ENCODE peak calls at places on chromosomes 6 and 20, in five cellular contexts. One of them, this sample, is unnamed.
A peak's percentile ranks its signal among the peaks of the same experiment; 100 is the strongest.

GRCh38 chr20:47843886-47844567 is 58.7 kb upstream of the SULF2 start:
- DNase-seq in IMR-90: no peak
- DNase-seq in H1: no peak
- DNase-seq in neuronal stem cell: no peak
- DNase-seq in trophoblast cell: peak; percentile 54
- DNase-seq in this sample: no peak

GRCh38 chr6:158769696-158770446 is 49.3 kb downstream of the EZR start:
- DNase-seq in H1: no peak
- DNase-seq in IMR-90: no peak
- DNase-seq in trophoblast cell: no peak
- DNase-seq in neuronal stem cell: no peak
- DNase-seq in this sample: no peak

GRCh38 chr6:161265975-161266374 is 7.9 kb downstream of the AGPAT4 start:
- DNase-seq in trophoblast cell: peak; percentile 85
- DNase-seq in IMR-90: no peak
- DNase-seq in neuronal stem cell: no peak
- DNase-seq in H1: peak; percentile 29
- DNase-seq in this sample: no peak

GRCh38 chr6:120938164-120938875 is 396.0 kb downstream of the TBC1D32 start:
- DNase-seq in trophoblast cell: no peak
- DNase-seq in H1: no peak
- DNase-seq in IMR-90: no peak
- DNase-seq in neuronal stem cell: no peak
- DNase-seq in this sample: no peak

GRCh38 chr20:62860924-62861691 is 514 bp downstream of the TCFL5 start:
- DNase-seq in trophoblast cell: no peak
- DNase-seq in neuronal stem cell: peak; percentile 17
- DNase-seq in H1: peak; percentile 64
- DNase-seq in IMR-90: no peak
- DNase-seq in this sample: peak; percentile 40

GRCh38 chr6:139520321-139520768 is 145.9 kb upstream of the CITED2 start:
- DNase-seq in H1: no peak
- DNase-seq in trophoblast cell: peak; percentile 62
- DNase-seq in neuronal stem cell: no peak
- DNase-seq in IMR-90: no peak
- DNase-seq in this sample: no peak

GRCh38 chr6:166308769-166309589 is 787 bp upstream of the PRR18 start:
- DNase-seq in trophoblast cell: no peak
- DNase-seq in IMR-90: no peak
- DNase-seq in H1: no peak
- DNase-seq in neuronal stem cell: no peak
- DNase-seq in this sample: no peak

GRCh38 chr6:46983007-46983411 is 59.1 kb downstream of the ADGRF1 start:
- DNase-seq in IMR-90: no peak
- DNase-seq in trophoblast cell: peak; percentile 49
- DNase-seq in H1: no peak
- DNase-seq in neuronal stem cell: no peak
- DNase-seq in this sample: peak; percentile 48

GRCh38 chr6:138089325-138089724 is 17.9 kb downstream of the PERP start:
- DNase-seq in IMR-90: no peak
- DNase-seq in trophoblast cell: no peak
- DNase-seq in H1: no peak
- DNase-seq in neuronal stem cell: no peak
- DNase-seq in this sample: no peak

GRCh38 chr6:48426636-48427035 is 315.6 kb upstream of the PTCHD4 start:
- DNase-seq in IMR-90: peak; percentile 89
- DNase-seq in H1: no peak
- DNase-seq in trophoblast cell: no peak
- DNase-seq in neuronal stem cell: no peak
- DNase-seq in this sample: peak; percentile 97

GRCh38 chr6:170056329-170056728 is 234.5 kb downstream of the DLL1 start:
- DNase-seq in IMR-90: no peak
- DNase-seq in neuronal stem cell: no peak
- DNase-seq in trophoblast cell: no peak
- DNase-seq in H1: peak; percentile 19
- DNase-seq in this sample: no peak

GRCh38 chr6:168625602-168626001 is 184.6 kb downstream of the SMOC2 start:
- DNase-seq in IMR-90: no peak
- DNase-seq in trophoblast cell: no peak
- DNase-seq in H1: no peak
- DNase-seq in neuronal stem cell: no peak
- DNase-seq in this sample: no peak
- H2AFZ ChIP-seq in IMR-90: no peak overlapping the region
- H2AFZ ChIP-seq in trophoblast cell: no peak overlapping the region
- H2AFZ ChIP-seq in H1: no peak overlapping the region
- H2AFZ ChIP-seq in neuronal stem cell: peak overlapping the region; percentile 62
- H2AFZ ChIP-seq in this sample: no peak overlapping the region

DNA sequence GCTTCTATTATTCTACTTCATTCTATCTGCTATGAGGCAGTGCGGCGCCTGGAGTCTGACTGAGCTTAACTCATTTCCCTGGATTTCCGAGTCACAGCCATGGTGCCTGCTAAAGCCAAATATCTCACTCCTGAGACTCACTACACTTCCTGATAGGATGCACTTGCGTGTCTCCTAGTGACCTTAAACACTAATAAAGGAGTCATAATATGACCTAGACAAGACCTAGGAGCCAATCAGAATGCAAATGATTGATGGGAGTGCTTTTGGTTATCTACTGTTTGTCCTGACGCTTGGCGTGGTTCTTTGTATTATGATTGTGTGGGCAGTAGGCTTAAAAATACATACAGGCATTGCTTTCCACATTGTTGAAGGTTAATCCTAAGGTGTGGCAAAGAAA is 161.2 kb upstream of the HEY2 start:
- DNase-seq in IMR-90: no peak
- DNase-seq in neuronal stem cell: no peak
- DNase-seq in H1: no peak
- DNase-seq in trophoblast cell: no peak
- DNase-seq in this sample: no peak
- H2AK5ac ChIP-seq in IMR-90: no peak overlapping the region
- H2AK5ac ChIP-seq in neuronal stem cell: no peak overlapping the region
- H2AK5ac ChIP-seq in H1: no peak overlapping the region
- H2AK5ac ChIP-seq in trophoblast cell: no peak overlapping the region
- H2AK5ac ChIP-seq in this sample: no peak overlapping the region

GRCh38 chr20:37228656-37229055 is 33.0 kb downstream of the GHRH start:
- DNase-seq in IMR-90: no peak
- DNase-seq in neuronal stem cell: no peak
- DNase-seq in H1: no peak
- DNase-seq in trophoblast cell: no peak
- DNase-seq in this sample: no peak
- H3K36me3 ChIP-seq in IMR-90: peaks cover 70% of the 10 kb centered on the region
- H3K36me3 ChIP-seq in neuronal stem cell: peaks cover 100% of the 10 kb centered on the region
- H3K36me3 ChIP-seq in H1: peaks cover 86% of the 10 kb centered on the region
- H3K36me3 ChIP-seq in trophoblast cell: peaks cover 82% of the 10 kb centered on the region
- H3K36me3 ChIP-seq in this sample: peaks cover 99% of the 10 kb centered on the region

DNA sequence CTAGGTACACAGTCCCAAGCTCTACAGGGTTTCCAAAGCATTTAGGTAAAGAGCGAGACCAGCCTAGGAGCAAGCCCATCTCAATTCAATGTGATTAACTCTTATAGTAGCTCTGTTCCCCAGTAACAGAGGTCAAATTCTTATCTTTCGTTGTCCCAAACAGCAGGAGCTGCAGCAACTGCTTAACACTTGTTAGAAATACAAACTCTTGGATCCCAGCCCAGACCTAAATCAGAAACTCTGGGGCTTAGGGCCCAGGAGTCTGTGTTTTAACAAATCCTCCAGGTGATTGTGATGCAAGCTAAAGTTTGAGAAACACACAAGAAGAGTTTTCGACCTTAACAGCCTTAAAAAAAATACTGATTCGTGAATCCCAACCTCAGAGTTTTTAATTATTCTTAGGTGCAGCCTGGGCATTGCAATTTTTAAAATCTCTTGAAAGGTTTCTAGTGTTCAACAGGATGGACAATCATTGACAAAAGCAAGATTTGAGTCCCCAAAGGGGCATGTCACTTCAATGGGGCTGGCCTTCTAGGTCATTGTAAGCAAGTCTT is 127.4 kb upstream of the HCRTR2 start:
- DNase-seq in neuronal stem cell: no peak
- DNase-seq in H1: no peak
- DNase-seq in trophoblast cell: no peak
- DNase-seq in IMR-90: peak; percentile 23
- DNase-seq in this sample: no peak
- H2AFZ ChIP-seq in neuronal stem cell: no peak overlapping the region
- H2AFZ ChIP-seq in H1: peak overlapping the region; percentile 6
- H2AFZ ChIP-seq in trophoblast cell: no peak overlapping the region
- H2AFZ ChIP-seq in IMR-90: no peak overlapping the region
- H2AFZ ChIP-seq in this sample: no peak overlapping the region

GRCh38 chr6:155245871-155246270 is 17.9 kb upstream of the CLDN20 start:
- DNase-seq in IMR-90: no peak
- DNase-seq in H1: no peak
- DNase-seq in neuronal stem cell: no peak
- DNase-seq in trophoblast cell: no peak
- DNase-seq in this sample: no peak

GRCh38 chr6:155245193-155245592 is 18.6 kb upstream of the CLDN20 start:
- DNase-seq in H1: no peak
- DNase-seq in neuronal stem cell: no peak
- DNase-seq in trophoblast cell: no peak
- DNase-seq in IMR-90: no peak
- DNase-seq in this sample: no peak

GRCh38 chr6:155246825-155247224 is 17.0 kb upstream of the CLDN20 start:
- DNase-seq in trophoblast cell: no peak
- DNase-seq in neuronal stem cell: no peak
- DNase-seq in H1: no peak
- DNase-seq in IMR-90: no peak
- DNase-seq in this sample: no peak

GRCh38 chr6:155241966-155242365 is 21.8 kb upstream of the CLDN20 start:
- DNase-seq in neuronal stem cell: no peak
- DNase-seq in H1: no peak
- DNase-seq in trophoblast cell: no peak
- DNase-seq in IMR-90: no peak
- DNase-seq in this sample: no peak

DNA sequence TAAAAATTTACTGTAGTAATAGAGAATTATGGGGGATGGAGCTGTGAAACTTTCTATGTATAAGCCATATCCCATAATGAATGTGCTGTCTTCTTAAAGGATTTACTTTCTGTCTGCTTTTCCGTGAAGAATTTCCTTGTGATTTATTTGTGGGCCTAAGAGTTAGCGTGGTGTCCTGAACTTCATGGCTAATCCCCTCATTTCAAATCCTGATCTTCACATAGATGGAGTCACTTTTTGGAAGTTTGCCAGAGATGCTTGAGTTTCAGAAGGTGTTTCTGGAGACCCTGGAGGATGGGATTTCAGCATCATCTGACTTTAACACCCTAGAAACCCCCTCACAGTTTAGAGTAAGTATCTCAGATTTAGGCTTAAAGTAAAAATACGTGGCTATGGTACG is 19.4 kb upstream of the CLDN20 start:
- DNase-seq in H1: no peak
- DNase-seq in IMR-90: no peak
- DNase-seq in neuronal stem cell: no peak
- DNase-seq in trophoblast cell: no peak
- DNase-seq in this sample: no peak
- H2AK5ac ChIP-seq in H1: no peak overlapping the region
- H2AK5ac ChIP-seq in IMR-90: no peak overlapping the region
- H2AK5ac ChIP-seq in neuronal stem cell: no peak overlapping the region
- H2AK5ac ChIP-seq in trophoblast cell: no peak overlapping the region
- H2AK5ac ChIP-seq in this sample: no peak overlapping the region

GRCh38 chr20:57378646-57379262 is 12.4 kb upstream of the RBM38 start:
- DNase-seq in H1: no peak
- DNase-seq in IMR-90: no peak
- DNase-seq in neuronal stem cell: no peak
- DNase-seq in trophoblast cell: no peak
- DNase-seq in this sample: no peak

GRCh38 chr20:57378107-57378506 is 13.1 kb upstream of the RBM38 start:
- DNase-seq in H1: no peak
- DNase-seq in trophoblast cell: no peak
- DNase-seq in neuronal stem cell: no peak
- DNase-seq in IMR-90: no peak
- DNase-seq in this sample: no peak

GRCh38 chr20:57380081-57380750 is 11.0 kb upstream of the RBM38 start:
- DNase-seq in trophoblast cell: no peak
- DNase-seq in H1: no peak
- DNase-seq in IMR-90: no peak
- DNase-seq in neuronal stem cell: no peak
- DNase-seq in this sample: no peak

GRCh38 chr20:57377350-57377749 is 13.8 kb upstream of the RBM38 start:
- DNase-seq in trophoblast cell: no peak
- DNase-seq in H1: no peak
- DNase-seq in IMR-90: no peak
- DNase-seq in neuronal stem cell: no peak
- DNase-seq in this sample: no peak

GRCh38 chr20:57379263-57379647 is 11.9 kb upstream of the RBM38 start:
- DNase-seq in H1: no peak
- DNase-seq in IMR-90: no peak
- DNase-seq in trophoblast cell: no peak
- DNase-seq in neuronal stem cell: no peak
- DNase-seq in this sample: no peak
- H3K36me3 ChIP-seq in H1: peaks cover 23% of the 10 kb centered on the region
- H3K36me3 ChIP-seq in IMR-90: peaks cover 42% of the 10 kb centered on the region
- H3K36me3 ChIP-seq in trophoblast cell: peaks cover 43% of the 10 kb centered on the region
- H3K36me3 ChIP-seq in neuronal stem cell: peaks cover 67% of the 10 kb centered on the region
- H3K36me3 ChIP-seq in this sample: peaks cover 46% of the 10 kb centered on the region

GRCh38 chr6:163516908-163517307 is 102.4 kb downstream of the QKI start:
- DNase-seq in IMR-90: no peak
- DNase-seq in neuronal stem cell: no peak
- DNase-seq in H1: no peak
- DNase-seq in trophoblast cell: no peak
- DNase-seq in this sample: no peak
- H2AFZ ChIP-seq in IMR-90: no peak overlapping the region
- H2AFZ ChIP-seq in neuronal stem cell: no peak overlapping the region
- H2AFZ ChIP-seq in H1: no peak overlapping the region
- H2AFZ ChIP-seq in trophoblast cell: no peak overlapping the region
- H2AFZ ChIP-seq in this sample: no peak overlapping the region

GRCh38 chr6:31701666-31702420 is 1.3 kb downstream of the ABHD16A start:
- DNase-seq in H1: no peak
- DNase-seq in IMR-90: peak; percentile 41
- DNase-seq in trophoblast cell: no peak
- DNase-seq in neuronal stem cell: no peak
- DNase-seq in this sample: peak; percentile 66
- H2AK5ac ChIP-seq in H1: peak overlapping the region; percentile 46
- H2AK5ac ChIP-seq in IMR-90: peak overlapping the region; percentile 70
- H2AK5ac ChIP-seq in trophoblast cell: no peak overlapping the region
- H2AK5ac ChIP-seq in neuronal stem cell: no peak overlapping the region
- H2AK5ac ChIP-seq in this sample: no peak overlapping the region